ENCODE peak calls at places on chromosomes 3 and 15, in seven cellular contexts. C is fibroblast of pulmonary artery, R is endothelial cell, X is upper lobe of right lung, V is Daoy, L is H4, T is cardiac muscle cell. S is an unnamed sample.

GRCh38 chr15:70323111-70323851 is 225.6 kb upstream of the TLE3 start:
- DNase-seq in C (peak), R (no peak), X (no peak), V (peak), L (peak), T (no peak), S (no peak)

GRCh38 chr15:62868507-62868906 is 174.0 kb upstream of the TPM1 start:
- DNase-seq in C (no peak), R (no peak), X (no peak), V (no peak), L (no peak), T (no peak), S (no peak)

GRCh38 chr3:53844262-53845102 is 1.7 kb downstream of the CHDH start:
- DNase-seq in C (no peak), R (no peak), X (no peak), V (peak), L (no peak), T (no peak), S (no peak)

GRCh38 chr3:14319654-14320182 is 82.7 kb upstream of the SLC6A6 start:
- DNase-seq in C (peak), R (peak), X (no peak), V (peak), L (peak), T (peak), S (peak)

GRCh38 chr3:129112308-129113052 is 9.1 kb downstream of the RAB43 start:
- DNase-seq in C (peak), R (no peak), X (no peak), V (no peak), L (no peak), T (no peak), S (no peak)

GRCh38 chr15:94538280-94538679 is 306.9 kb downstream of the MCTP2 start:
- DNase-seq in C (no peak), R (no peak), X (no peak), V (no peak), L (no peak), T (no peak), S (no peak)

GRCh38 chr15:71687902-71688508 is 122.3 kb upstream of the NR2E3 start:
- DNase-seq in C (peak), R (no peak), X (no peak), V (peak), L (no peak), T (no peak), S (no peak)

GRCh38 chr3:82973810-82974209 is 1212.4 kb upstream of the GBE1 start:
- DNase-seq in C (no peak), R (no peak), X (no peak), V (no peak), L (peak), T (no peak), S (no peak)

GRCh38 chr15:64521201-64521600 is 60.8 kb downstream of the ZNF609 start:
- DNase-seq in C (peak), R (no peak), X (no peak), V (no peak), L (peak), T (no peak), S (no peak)

GRCh38 chr3:71847794-71848193 is 62.8 kb upstream of the PROK2 start:
- DNase-seq in C (no peak), R (no peak), X (no peak), V (no peak), L (no peak), T (no peak), S (no peak)

GRCh38 chr3:63979093-63979492 is 44.2 kb downstream of the PSMD6 start:
- DNase-seq in C (peak), R (no peak), X (no peak), V (no peak), L (no peak), T (no peak), S (no peak)

GRCh38 chr15:47813985-47814384 is 96.7 kb downstream of the SEMA6D start:
- DNase-seq in C (no peak), R (no peak), X (no peak), V (no peak), L (no peak), T (no peak), S (peak)

GRCh38 chr15:90871097-90871715 is 2.8 kb downstream of the FURIN start:
- DNase-seq in C (no peak), R (peak), X (peak), V (peak), L (no peak), T (peak), S (peak)

GRCh38 chr3:72361990-72362389 is 486.3 kb downstream of the SHQ1 start:
- DNase-seq in C (no peak), R (no peak), X (no peak), V (no peak), L (no peak), T (no peak), S (no peak)

GRCh38 chr15:24784506-24784905 is 108.9 kb downstream of the NPAP1 start:
- DNase-seq in C (no peak), R (no peak), X (no peak), V (no peak), L (no peak), T (no peak), S (no peak)

GRCh38 chr3:184593201-184593922 is 31.8 kb downstream of the EPHB3 start:
- DNase-seq in C (no peak), R (no peak), X (no peak), V (no peak), L (no peak), T (no peak), S (no peak)

GRCh38 chr3:193974591-193974990 is 161.4 kb upstream of the HES1 start:
- DNase-seq in C (no peak), R (no peak), X (no peak), V (peak), L (no peak), T (no peak), S (no peak)

GRCh38 chr3:69299344-69299743 is 86.5 kb downstream of the FRMD4B start:
- DNase-seq in C (no peak), R (no peak), X (no peak), V (no peak), L (no peak), T (no peak), S (no peak)

GRCh38 chr15:77497108-77497737 is 76.5 kb downstream of the HMG20A start:
- DNase-seq in C (peak), R (no peak), X (peak), V (peak), L (peak), T (peak), S (no peak)

GRCh38 chr3:50299929-50300680 is 900 bp upstream of the HYAL3 start:
- DNase-seq in C (peak), R (no peak), X (no peak), V (no peak), L (no peak), T (no peak), S (no peak)

GRCh38 chr3:192892981-192893827 is 24.5 kb downstream of the MB21D2 start:
- DNase-seq in C (peak), R (no peak), X (peak), V (peak), L (peak), T (no peak), S (peak)

GRCh38 chr3:31157028-31157694 is 262.7 kb upstream of the GADL1 start:
- DNase-seq in C (no peak), R (no peak), X (no peak), V (no peak), L (no peak), T (no peak), S (no peak)

GRCh38 chr15:62976301-62976842 is 66.2 kb upstream of the TPM1 start:
- DNase-seq in C (peak), R (no peak), X (no peak), V (peak), L (no peak), T (no peak), S (no peak)

GRCh38 chr15:48062476-48062875 is 58.3 kb upstream of the SLC24A5 start:
- DNase-seq in C (peak), R (no peak), X (no peak), V (peak), L (peak), T (no peak), S (no peak)

S was measured in MM.1S.